ENCODE peak calls at places on chromosomes 6 and 20, in four cellular contexts. L, B, H and W are unnamed samples.

GRCh38 chr20:53917145-53918009 is 153.0 kb downstream of the BCAS1 start:
- DNase-seq in B (no peak), H (no peak), L (peak), W (peak)

GRCh38 chr6:56515081-56515905 is 127.4 kb downstream of the DST start:
- DNase-seq in B (no peak), L (no peak), H (no peak), W (no peak)

GRCh38 chr6:12150812-12151432 is 138.8 kb downstream of the HIVEP1 start:
- DNase-seq in B (no peak), H (no peak), L (peak), W (peak)

GRCh38 chr6:142013875-142014495 is 118.7 kb upstream of the GJE1 start:
- DNase-seq in B (no peak), H (no peak), L (peak), W (peak)

GRCh38 chr20:1517010-1517409 is 25.8 kb upstream of the SIRPB2 start:
- DNase-seq in H (no peak), B (no peak), L (no peak), W (no peak)

GRCh38 chr6:108839068-108839467 is 9.2 kb upstream of the ARMC2 start:
- DNase-seq in B (no peak), H (no peak), L (no peak), W (no peak)

GRCh38 chr6:161301338-161301737 is 27.5 kb upstream of the AGPAT4 start:
- DNase-seq in B (no peak), H (no peak), L (no peak), W (no peak)

GRCh38 chr6:24658573-24659511 is 7.9 kb downstream of the TDP2 start:
- DNase-seq in B (no peak), L (no peak), H (no peak), W (peak)

GRCh38 chr20:38196592-38196991 is 31.5 kb upstream of the TGM2 start:
- DNase-seq in H (no peak), L (no peak), B (no peak), W (no peak)

GRCh38 chr20:9884061-9884460 is 45.2 kb upstream of the PAK5 start:
- DNase-seq in B (no peak), H (no peak), L (no peak), W (no peak)

GRCh38 chr20:21172626-21173025 is 46.7 kb downstream of the KIZ start:
- DNase-seq in B (no peak), H (no peak), L (no peak), W (no peak)

GRCh38 chr6:127606131-127606562 is 29.2 kb downstream of the C6orf58 start:
- DNase-seq in L (peak), H (no peak), B (no peak), W (peak)

GRCh38 chr6:13413906-13414555 is 73.4 kb downstream of the GFOD1 start:
- DNase-seq in H (no peak), L (no peak), B (peak), W (no peak)

GRCh38 chr6:63821442-63821841 is 185.8 kb downstream of the PHF3 start:
- DNase-seq in B (no peak), L (no peak), H (no peak), W (no peak)

GRCh38 chr6:7137335-7138106 is 29.8 kb downstream of the RREB1 start:
- DNase-seq in L (peak), B (peak), H (peak), W (no peak)

GRCh38 chr20:45945678-45946148 is 11.2 kb downstream of the PCIF1 start:
- DNase-seq in B (no peak), H (no peak), L (peak), W (no peak)

GRCh38 chr6:149453597-149454340 is 31.0 kb downstream of the ZC3H12D start:
- DNase-seq in H (no peak), B (no peak), L (no peak), W (no peak)

GRCh38 chr20:47125553-47126373 is 230.7 kb downstream of the ZMYND8 start:
- DNase-seq in H (peak), B (peak), L (peak), W (peak)

GRCh38 chr6:2632368-2632767 is 118.4 kb downstream of the MYLK4 start:
- DNase-seq in H (no peak), L (no peak), B (no peak), W (no peak)

GRCh38 chr20:34994509-34995131 is 39.0 kb downstream of the MYH7B start:
- DNase-seq in L (no peak), B (no peak), H (no peak), W (no peak)

GRCh38 chr6:87700729-87701675 is 1.0 kb downstream of the AKIRIN2 start:
- DNase-seq in L (peak), H (peak), B (peak), W (peak)

GRCh38 chr6:147712841-147713240 is 204.4 kb downstream of the SAMD5 start:
- DNase-seq in B (no peak), L (peak), H (no peak), W (peak)

GRCh38 chr6:36728289-36729168 is 30.9 kb downstream of the RAB44 start:
- DNase-seq in H (no peak), B (no peak), L (no peak), W (no peak)

GRCh38 chr6:112663705-112664104 is 316.6 kb downstream of the RFPL4B start:
- DNase-seq in L (no peak), H (no peak), B (no peak), W (no peak)

GRCh38 chr6:106520711-106521367 is 108.5 kb downstream of the RTN4IP1 start:
- DNase-seq in B (no peak), L (no peak), H (no peak), W (no peak)

GRCh38 chr6:169205176-169206160 is 48.2 kb downstream of the THBS2 start:
- DNase-seq in H (no peak), L (no peak), B (no peak), W (no peak)

GRCh38 chr6:142440603-142441293 is 138.9 kb downstream of the ADGRG6 start:
- DNase-seq in L (no peak), H (no peak), B (no peak), W (no peak)

GRCh38 chr20:21397341-21398108 is at the start of gene NKX2-4:
- DNase-seq in H (peak), B (no peak), L (no peak), W (no peak)

GRCh38 chr6:69622230-69622629 is 174.6 kb downstream of the LMBRD1 start:
- DNase-seq in L (no peak), B (no peak), H (no peak), W (no peak)

GRCh38 chr20:62219101-62219991 is 732 bp downstream of the HRH3 start:
- DNase-seq in L (no peak), B (no peak), H (no peak), W (no peak)

GRCh38 chr20:57374931-57375651 is 16.1 kb upstream of the RBM38 start:
- DNase-seq in H (no peak), L (no peak), B (no peak), W (no peak)

GRCh38 chr6:123655520-123656306 is 19.0 kb upstream of the TRDN start:
- DNase-seq in H (no peak), B (no peak), L (peak), W (peak)

GRCh38 chr6:127205031-127205430 is 61.6 kb upstream of the RNF146 start:
- DNase-seq in B (no peak), H (no peak), L (no peak), W (no peak)

GRCh38 chr6:12483712-12484111 is 193.6 kb downstream of the EDN1 start:
- DNase-seq in L (peak), B (no peak), H (no peak), W (peak)

GRCh38 chr20:17589161-17589834 is 19.4 kb downstream of the DSTN start:
- DNase-seq in B (no peak), H (no peak), L (no peak), W (no peak)

GRCh38 chr6:146292506-146292905 is 251.1 kb upstream of the RAB32 start:
- DNase-seq in B (no peak), L (no peak), H (no peak), W (no peak)